ENCODE peak calls at places on chromosomes 6 and 20, in nine cellular contexts. Q, K, U, C, V, N, O, A and E are unnamed samples.
A peak's percentile ranks its signal among the peaks of the same experiment; 100 is the strongest.

GRCh38 chr6:121838842-121839241 is 403.4 kb downstream of the GJA1 start:
- DNase-seq in Q (peak; percentile 91), U (no peak), A (no peak), C (peak; percentile 38), K (peak; percentile 94), O (peak; percentile 88), N (no peak), V (no peak), E (peak; percentile 89)

GRCh38 chr6:5379647-5380242 is 118.4 kb downstream of the FARS2 start:
- DNase-seq in N (no peak), C (peak; percentile 44), K (peak; percentile 62), Q (peak; percentile 56), A (peak; percentile 73), U (peak; percentile 34), V (no peak), O (peak; percentile 19), E (no peak)

GRCh38 chr6:89144358-89145041 is 1.4 kb upstream of the PM20D2 start:
- DNase-seq in C (no peak), V (no peak), K (no peak), Q (no peak), N (no peak), O (no peak), A (no peak), U (no peak), E (no peak)

GRCh38 chr6:106757722-106758467 is 128.5 kb downstream of the QRSL1 start:
- DNase-seq in C (no peak), V (no peak), O (no peak), N (no peak), K (no peak), U (no peak), Q (no peak), A (no peak), E (no peak)

GRCh38 chr20:51404297-51405060 is 138.0 kb downstream of the NFATC2 start:
- DNase-seq in O (peak; percentile 84), A (peak; percentile 64), V (peak; percentile 68), K (no peak), U (peak; percentile 37), C (no peak), Q (peak; percentile 94), N (no peak), E (no peak)

GRCh38 chr6:133057352-133057751 is 183.8 kb upstream of the EYA4 start:
- DNase-seq in Q (no peak), V (no peak), K (no peak), C (no peak), O (no peak), A (no peak), N (no peak), U (no peak), E (no peak)

GRCh38 chr6:28140616-28141015 is 1.1 kb upstream of the ZKSCAN8 start:
- DNase-seq in V (no peak), N (no peak), O (no peak), A (no peak), K (no peak), U (no peak), Q (no peak), C (no peak), E (no peak)

GRCh38 chr20:17538517-17539170 is 7.5 kb upstream of the BFSP1 start:
- DNase-seq in O (peak; percentile 28), K (peak; percentile 55), C (no peak), V (no peak), U (no peak), Q (peak; percentile 29), A (no peak), N (no peak), E (no peak)

GRCh38 chr6:126076992-126077664 is 90.8 kb downstream of the TRMT11 start:
- DNase-seq in N (peak; percentile 79), K (no peak), Q (no peak), C (no peak), O (no peak), U (no peak), A (no peak), V (no peak), E (no peak)

GRCh38 chr20:60365063-60365640 is 406.9 kb downstream of the CDH26 start:
- DNase-seq in O (no peak), Q (no peak), V (no peak), K (no peak), N (no peak), A (peak; percentile 6), C (no peak), U (no peak), E (no peak)

GRCh38 chr20:46128310-46129151 is 10.4 kb downstream of the CD40 start:
- DNase-seq in U (no peak), A (no peak), N (peak; percentile 61), K (no peak), V (no peak), Q (peak; percentile 25), C (no peak), O (no peak), E (no peak)

GRCh38 chr6:128337619-128338018 is 182.8 kb downstream of the PTPRK start:
- DNase-seq in Q (no peak), O (no peak), U (no peak), N (no peak), C (peak; percentile 32), V (no peak), K (peak; percentile 29), A (no peak), E (no peak)

GRCh38 chr6:15496345-15497131 is 166.3 kb downstream of the DTNBP1 start:
- DNase-seq in N (no peak), K (no peak), A (no peak), Q (no peak), O (no peak), C (no peak), U (no peak), V (no peak), E (no peak)

GRCh38 chr20:2946988-2947961 is 74.0 kb downstream of the PTPRA start:
- DNase-seq in Q (peak; percentile 95), U (no peak), V (no peak), O (peak; percentile 75), A (peak; percentile 53), K (no peak), N (no peak), C (peak; percentile 75), E (peak; percentile 21)

GRCh38 chr6:118897386-118897785 is 3.4 kb downstream of the ASF1A start:
- DNase-seq in V (no peak), K (no peak), U (no peak), C (no peak), O (no peak), N (no peak), A (no peak), Q (no peak), E (no peak)

GRCh38 chr20:11496382-11496781 is 421.3 kb upstream of the BTBD3 start:
- DNase-seq in A (no peak), U (no peak), O (no peak), C (peak; percentile 15), K (no peak), N (no peak), Q (no peak), V (no peak), E (no peak)

GRCh38 chr6:127266178-127266891 is at the start of gene RNF146:
- DNase-seq in N (peak; percentile 93), V (peak; percentile 88), A (peak; percentile 80), C (peak; percentile 83), O (peak; percentile 89), U (peak; percentile 80), Q (peak; percentile 91), K (peak; percentile 82), E (peak; percentile 64)

GRCh38 chr20:11686900-11687543 is 230.7 kb upstream of the BTBD3 start:
- DNase-seq in Q (peak; percentile 17), A (peak; percentile 11), V (peak; percentile 62), U (peak; percentile 34), N (peak; percentile 59), C (peak; percentile 1), O (peak; percentile 29), K (no peak), E (no peak)

GRCh38 chr6:127592964-127593363 is 16.0 kb downstream of the C6orf58 start:
- DNase-seq in N (no peak), A (no peak), O (no peak), Q (no peak), V (no peak), K (no peak), C (no peak), U (no peak), E (no peak)

GRCh38 chr20:22449115-22449973 is 135.0 kb downstream of the FOXA2 start:
- DNase-seq in O (no peak), U (no peak), K (no peak), Q (no peak), N (no peak), A (no peak), V (no peak), C (no peak), E (no peak)

GRCh38 chr6:11329841-11330765 is 97.6 kb upstream of the NEDD9 start:
- DNase-seq in K (no peak), U (peak; percentile 76), V (no peak), Q (no peak), C (no peak), O (no peak), A (peak; percentile 82), N (no peak), E (no peak)

GRCh38 chr6:3229566-3230274 is 2.3 kb upstream of the TUBB2B start:
- DNase-seq in Q (no peak), V (no peak), N (no peak), K (no peak), A (no peak), U (no peak), O (no peak), C (no peak), E (no peak)

GRCh38 chr6:15421945-15422733 is 176.3 kb downstream of the JARID2 start:
- DNase-seq in U (no peak), V (no peak), C (no peak), Q (no peak), N (no peak), A (no peak), K (no peak), O (no peak), E (no peak)

GRCh38 chr6:20704325-20704724 is 170.1 kb downstream of the CDKAL1 start:
- DNase-seq in A (no peak), U (no peak), V (no peak), C (no peak), K (peak; percentile 18), N (no peak), O (no peak), Q (peak; percentile 38), E (no peak)
- H3K4me3 ChIP-seq in A (no peak overlapping the region), U (no peak overlapping the region), V (no peak overlapping the region), C (no peak overlapping the region), K (no peak overlapping the region), N (no peak overlapping the region), O (no peak overlapping the region), Q (no peak overlapping the region), E (no peak overlapping the region)

GRCh38 chr6:146857960-146858308 is 259.2 kb downstream of the ADGB start:
- DNase-seq in Q (peak; percentile 74), A (no peak), C (no peak), O (no peak), U (no peak), N (no peak), V (no peak), K (no peak), E (no peak)
- H3K4me3 ChIP-seq in Q (peak overlapping the region; percentile 53), A (no peak overlapping the region), C (no peak overlapping the region), O (peak overlapping the region; percentile 13), U (no peak overlapping the region), N (peak overlapping the region; percentile 37), V (no peak overlapping the region), K (no peak overlapping the region), E (peak overlapping the region; percentile 27)

GRCh38 chr6:30130887-30131862 is 4.8 kb upstream of the TRIM40 start:
- DNase-seq in A (peak; percentile 92), U (peak; percentile 78), Q (peak; percentile 92), C (peak; percentile 85), V (no peak), O (peak; percentile 79), N (peak; percentile 82), K (peak; percentile 87), E (peak; percentile 55)
- H3K4me3 ChIP-seq in A (no peak overlapping the region), U (no peak overlapping the region), Q (no peak overlapping the region), C (no peak overlapping the region), V (no peak overlapping the region), O (no peak overlapping the region), N (no peak overlapping the region), K (no peak overlapping the region), E (no peak overlapping the region)

GRCh38 chr6:26538572-26538902 is 371 bp downstream of the HMGN4 start:
- DNase-seq in V (no peak), A (peak; percentile 29), Q (no peak), U (no peak), N (no peak), O (no peak), K (no peak), C (peak; percentile 12), E (no peak)
- H3K4me3 ChIP-seq in V (peak overlapping the region; percentile 84), A (peak overlapping the region; percentile 91), Q (peak overlapping the region; percentile 83), U (peak overlapping the region; percentile 77), N (peak overlapping the region; percentile 80), O (peak overlapping the region; percentile 94), K (peak overlapping the region; percentile 63), C (peak overlapping the region; percentile 62), E (peak overlapping the region; percentile 76)